ENCODE peak calls at places on chromosomes 1 and 21, in ten cellular contexts. J is AG04449, V is fibroblast of mammary gland, T is adrenal gland, B is dorsolateral prefrontal cortex, Q is AG09309, M is WTC11, U is endothelial cell, K is right lobe of liver, E is Calu3. A is an unnamed sample.

GRCh38 chr1:41038110-41038509 is 16.6 kb upstream of the SLFNL1 start:
- DNase-seq in K (no peak), V (peak), J (no peak), E (no peak), U (no peak), T (no peak), M (no peak), B (no peak), Q (no peak), A (no peak)

GRCh38 chr1:98903261-98903660 is 101.4 kb downstream of the PLPPR5 start:
- DNase-seq in U (no peak), E (no peak), M (no peak), T (no peak), K (no peak), Q (peak), B (no peak), J (peak), V (peak), A (no peak)

GRCh38 chr1:108815566-108815965 is 41.3 kb downstream of the AKNAD1 start:
- DNase-seq in E (no peak), Q (no peak), V (peak), U (no peak), K (no peak), J (no peak), B (no peak), M (no peak), T (no peak), A (no peak)

GRCh38 chr1:27972141-27972540 is 12.4 kb downstream of the XKR8 start:
- DNase-seq in K (no peak), U (no peak), T (no peak), B (no peak), Q (no peak), M (no peak), J (no peak), E (no peak), V (no peak), A (no peak)

GRCh38 chr21:43787180-43787533 is 2.2 kb upstream of the RRP1 start:
- DNase-seq in Q (no peak), K (no peak), V (no peak), M (no peak), T (no peak), E (no peak), U (no peak), J (no peak), B (no peak), A (no peak)

GRCh38 chr21:26674324-26674723 is 101.2 kb upstream of the CYYR1 start:
- DNase-seq in K (no peak), B (no peak), Q (no peak), V (no peak), M (no peak), U (no peak), T (no peak), E (no peak), J (no peak), A (no peak)

GRCh38 chr1:15424146-15424667 is 14.0 kb upstream of the CTRC start:
- DNase-seq in K (no peak), T (no peak), J (no peak), V (no peak), B (no peak), Q (no peak), E (peak), M (no peak), U (no peak), A (peak)

GRCh38 chr1:227124461-227124860 is 184.4 kb downstream of the COQ8A start:
- DNase-seq in M (no peak), U (no peak), J (no peak), T (no peak), K (no peak), V (no peak), Q (no peak), E (no peak), B (no peak), A (no peak)

GRCh38 chr1:169529068-169529642 is 43.4 kb upstream of the SLC19A2 start:
- DNase-seq in K (no peak), J (no peak), V (no peak), U (no peak), M (peak), Q (no peak), E (peak), B (no peak), T (no peak), A (peak)

GRCh38 chr1:30903343-30904034 is 5.1 kb downstream of the SDC3 start:
- DNase-seq in J (no peak), M (no peak), U (no peak), V (no peak), T (no peak), K (peak), E (no peak), Q (no peak), B (no peak), A (no peak)

GRCh38 chr1:37147906-37148305 is 113.6 kb upstream of the GRIK3 start:
- DNase-seq in K (no peak), V (no peak), Q (no peak), U (no peak), B (no peak), M (no peak), T (no peak), J (no peak), E (no peak), A (no peak)

GRCh38 chr21:45528981-45529784 is 13.1 kb downstream of the SLC19A1 start:
- DNase-seq in M (no peak), U (no peak), K (peak), J (no peak), T (no peak), E (no peak), V (no peak), B (no peak), Q (no peak), A (no peak)

GRCh38 chr1:48203287-48203900 is 19.1 kb upstream of the SLC5A9 start:
- DNase-seq in J (no peak), E (peak), Q (no peak), B (no peak), V (peak), T (no peak), M (no peak), K (no peak), U (peak), A (no peak)

GRCh38 chr1:53944469-53945182 is 873 bp downstream of the IFT25 start:
- DNase-seq in T (no peak), K (no peak), U (no peak), E (no peak), Q (no peak), M (no peak), B (no peak), V (peak), J (no peak), A (no peak)

GRCh38 chr1:52288286-52288685 is 77.7 kb downstream of the CC2D1B start:
- DNase-seq in T (no peak), V (peak), E (no peak), K (no peak), B (no peak), M (no peak), J (no peak), U (no peak), Q (no peak), A (no peak)

GRCh38 chr1:38026592-38027200 is 14.2 kb downstream of the UTP11 start:
- DNase-seq in U (peak), K (no peak), J (no peak), E (peak), M (peak), B (peak), T (peak), V (peak), Q (no peak), A (no peak)

GRCh38 chr1:56535949-56536348 is 43.4 kb downstream of the PLPP3 start:
- DNase-seq in E (no peak), Q (no peak), V (no peak), M (no peak), K (no peak), U (no peak), J (no peak), T (no peak), B (no peak), A (no peak)

GRCh38 chr1:98119793-98120192 is 199.0 kb upstream of the DPYD start:
- DNase-seq in V (peak), B (no peak), K (no peak), E (peak), J (no peak), M (peak), U (peak), Q (no peak), T (no peak), A (no peak)

GRCh38 chr21:45293726-45294401 is 6.2 kb upstream of the POFUT2 start:
- DNase-seq in U (peak), M (no peak), T (no peak), J (no peak), E (no peak), K (peak), B (no peak), Q (no peak), V (no peak), A (no peak)

GRCh38 chr1:246782120-246782900 is 58.1 kb downstream of the SCCPDH start:
- DNase-seq in T (peak), B (no peak), U (no peak), J (no peak), E (no peak), Q (peak), V (peak), M (no peak), K (no peak), A (no peak)

GRCh38 chr1:160122978-160123495 is 7.5 kb downstream of the ATP1A2 start:
- DNase-seq in U (no peak), T (no peak), J (no peak), E (no peak), K (no peak), V (no peak), Q (no peak), B (no peak), M (no peak), A (no peak)

GRCh38 chr1:43565600-43566360 is 35.1 kb downstream of the PTPRF start:
- DNase-seq in K (no peak), J (no peak), T (peak), V (peak), M (peak), Q (no peak), E (no peak), B (peak), U (peak), A (peak)

DNA sequence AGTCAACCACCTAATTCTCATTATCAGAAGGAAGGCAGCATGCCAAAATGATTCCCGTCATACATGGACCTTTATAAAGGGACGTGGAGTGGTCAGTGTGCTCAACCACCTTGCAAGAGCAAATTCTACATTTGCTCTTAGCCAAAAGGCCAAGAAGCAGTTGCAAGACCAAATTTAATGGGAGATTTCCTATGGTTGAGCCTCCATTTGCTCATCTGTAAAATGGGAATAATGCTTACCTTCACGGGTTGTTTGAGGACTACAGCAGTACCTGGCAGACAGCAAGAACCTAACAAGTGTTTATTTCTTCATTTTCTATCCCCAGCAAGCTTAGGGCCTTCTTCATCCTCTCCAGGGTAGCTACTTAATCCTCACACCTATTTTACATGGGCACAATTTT is 17.4 kb upstream of the PADI4 start:
- DNase-seq in M (no peak), U (no peak), J (no peak), V (no peak), K (no peak), B (no peak), T (no peak), E (no peak), Q (no peak), A (no peak)
- TF ChIP-seq CTCF in M (no peak), U (no peak), J (no peak), V (no peak), K (no peak), B (no peak), T (no peak), E (no peak), Q (no peak), A (no peak)

GRCh38 chr1:55035904-55036303 is 3.4 kb upstream of the PCSK9 start:
- DNase-seq in J (no peak), Q (no peak), B (no peak), T (no peak), V (no peak), M (no peak), E (no peak), U (no peak), K (no peak), A (no peak)
- TF ChIP-seq CTCF in J (no peak), Q (no peak), B (no peak), T (no peak), V (no peak), M (no peak), E (peak), U (peak), K (peak), A (peak)

GRCh38 chr1:79976287-79976686 is 969.8 kb upstream of the ADGRL4 start:
- DNase-seq in B (no peak), M (no peak), T (no peak), Q (no peak), V (peak), K (no peak), U (no peak), E (no peak), J (no peak), A (no peak)

DNA sequence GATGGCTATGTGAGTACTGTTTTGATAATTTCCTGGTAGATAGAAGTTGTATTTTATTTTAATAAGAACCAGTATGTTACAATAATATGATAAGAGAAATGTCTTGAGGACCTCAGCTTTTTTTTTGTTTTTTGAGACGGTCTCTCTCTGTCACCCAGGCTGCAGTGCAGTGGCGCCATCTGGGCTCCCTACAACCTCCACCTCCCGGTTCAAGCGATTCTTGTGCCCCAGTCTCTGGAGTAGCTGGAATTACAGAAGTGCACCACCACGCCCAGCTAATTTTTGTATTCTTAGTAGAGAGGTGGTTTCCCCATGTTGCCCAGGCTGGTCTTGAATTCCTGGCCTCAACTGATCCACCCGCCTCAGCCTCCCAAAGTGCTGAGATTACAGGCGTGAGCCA is 968.1 kb upstream of the ADGRL4 start:
- DNase-seq in V (no peak), K (no peak), B (no peak), E (no peak), U (no peak), Q (no peak), T (no peak), M (peak), J (no peak), A (no peak)
- TF ChIP-seq CTCF in V (no peak), K (no peak), B (no peak), E (no peak), U (no peak), Q (no peak), T (no peak), M (no peak), J (no peak), A (no peak)

DNA sequence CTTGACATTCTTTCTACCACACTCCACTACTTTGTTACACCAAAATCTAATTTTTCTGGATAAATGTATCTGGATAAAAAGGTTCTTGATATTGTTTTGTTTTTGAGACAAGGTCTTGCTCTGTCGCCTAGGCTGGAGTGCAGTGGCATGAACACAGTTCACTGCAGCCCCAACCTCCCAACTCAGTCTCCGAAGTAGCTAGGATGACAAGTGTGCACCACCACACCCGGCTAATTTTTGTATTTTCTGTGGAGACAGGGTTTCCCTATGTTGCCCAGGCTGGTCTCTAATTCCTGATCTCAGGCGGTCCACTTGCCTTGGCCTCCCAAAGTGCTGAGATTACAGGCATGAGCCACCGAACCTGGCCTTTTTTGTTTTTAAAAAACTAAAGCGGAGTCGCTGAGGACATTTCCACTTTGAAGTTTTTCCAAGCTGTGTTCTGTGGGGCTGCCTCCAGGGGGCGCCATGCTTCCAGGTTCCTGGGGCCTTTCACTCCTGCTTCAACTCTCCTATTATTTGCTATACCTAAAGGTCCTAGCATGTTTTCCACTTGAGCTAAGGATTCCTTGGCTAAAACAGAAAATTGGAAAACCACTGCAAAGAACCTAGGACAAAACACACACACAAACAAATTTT is 14.1 kb upstream of the NCMAP start:
- DNase-seq in T (no peak), Q (no peak), B (no peak), J (no peak), E (peak), M (peak), V (no peak), K (no peak), U (peak), A (peak)
- TF ChIP-seq CTCF in T (peak), Q (peak), B (peak), J (peak), E (peak), M (peak), V (peak), K (peak), U (peak), A (no peak)

DNA sequence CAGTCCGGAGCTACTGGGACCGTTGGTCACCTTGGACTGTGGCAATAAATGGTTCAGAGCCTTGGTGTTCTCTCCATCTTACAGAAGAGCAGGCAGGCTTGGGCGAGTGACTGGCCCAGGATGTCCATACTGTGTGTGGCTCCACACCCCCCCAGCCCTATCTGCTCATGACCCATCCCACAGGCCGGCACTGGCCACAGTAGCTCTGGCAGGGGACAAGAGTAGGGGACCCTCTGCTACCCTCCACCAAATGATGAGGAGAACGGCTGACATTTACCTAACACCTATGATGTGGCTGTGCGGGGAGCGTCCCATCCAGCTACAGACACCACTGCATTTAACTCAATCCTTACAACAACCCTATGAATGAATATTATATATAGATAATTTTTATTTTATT is 13.3 kb downstream of the LDLRAD2 start:
- DNase-seq in U (no peak), T (no peak), K (no peak), J (no peak), M (no peak), E (no peak), B (no peak), V (no peak), Q (no peak), A (no peak)
- TF ChIP-seq CTCF in U (no peak), T (no peak), K (no peak), J (no peak), M (no peak), E (no peak), B (no peak), V (no peak), Q (no peak), A (no peak)